ENCODE peak calls at places on chromosomes 3 and 15, in five cellular contexts. One of them, this sample, is unnamed.

GRCh38 chr15:69035205-69035917 is 20.9 kb downstream of the NOX5 start:
- DNase-seq in iris pigment epithelial cell: no peak
- DNase-seq in MG63: no peak
- DNase-seq in NCI-H460: no peak
- DNase-seq in GM12892: no peak
- DNase-seq in this sample: no peak

GRCh38 chr3:125011941-125012340 is 43.9 kb downstream of the HEG1 start:
- DNase-seq in iris pigment epithelial cell: peak
- DNase-seq in MG63: peak
- DNase-seq in NCI-H460: no peak
- DNase-seq in GM12892: no peak
- DNase-seq in this sample: no peak

GRCh38 chr15:26178821-26179220 is 315.7 kb upstream of the ATP10A start:
- DNase-seq in iris pigment epithelial cell: no peak
- DNase-seq in MG63: no peak
- DNase-seq in NCI-H460: no peak
- DNase-seq in GM12892: no peak
- DNase-seq in this sample: no peak

GRCh38 chr15:83977992-83978391 is 257.6 kb upstream of the GOLGA6L4 start:
- DNase-seq in iris pigment epithelial cell: no peak
- DNase-seq in MG63: peak
- DNase-seq in NCI-H460: no peak
- DNase-seq in GM12892: no peak
- DNase-seq in this sample: no peak

GRCh38 chr3:18237251-18238005 is 187.7 kb downstream of the SATB1 start:
- DNase-seq in iris pigment epithelial cell: peak
- DNase-seq in MG63: no peak
- DNase-seq in NCI-H460: no peak
- DNase-seq in GM12892: no peak
- DNase-seq in this sample: no peak

GRCh38 chr3:40185029-40185695 is 124.3 kb upstream of the EIF1B start:
- DNase-seq in iris pigment epithelial cell: no peak
- DNase-seq in MG63: no peak
- DNase-seq in NCI-H460: no peak
- DNase-seq in GM12892: no peak
- DNase-seq in this sample: no peak

GRCh38 chr3:10594915-10595314 is 89.5 kb upstream of the ATP2B2 start:
- DNase-seq in iris pigment epithelial cell: peak
- DNase-seq in MG63: peak
- DNase-seq in NCI-H460: peak
- DNase-seq in GM12892: peak
- DNase-seq in this sample: peak

GRCh38 chr3:186254676-186255665 is 107.1 kb downstream of the DGKG start:
- DNase-seq in iris pigment epithelial cell: no peak
- DNase-seq in MG63: no peak
- DNase-seq in NCI-H460: no peak
- DNase-seq in GM12892: peak
- DNase-seq in this sample: no peak

GRCh38 chr15:92232317-92232716 is 161.4 kb upstream of the ST8SIA2 start:
- DNase-seq in iris pigment epithelial cell: no peak
- DNase-seq in MG63: no peak
- DNase-seq in NCI-H460: no peak
- DNase-seq in GM12892: no peak
- DNase-seq in this sample: no peak

GRCh38 chr3:9179826-9180763 is 69.4 kb downstream of the SRGAP3 start:
- DNase-seq in iris pigment epithelial cell: no peak
- DNase-seq in MG63: no peak
- DNase-seq in NCI-H460: no peak
- DNase-seq in GM12892: no peak
- DNase-seq in this sample: peak

GRCh38 chr3:19357947-19358346 is 209.6 kb downstream of the KCNH8 start:
- DNase-seq in iris pigment epithelial cell: no peak
- DNase-seq in MG63: no peak
- DNase-seq in NCI-H460: no peak
- DNase-seq in GM12892: no peak
- DNase-seq in this sample: no peak

GRCh38 chr15:56248276-56248675 is 4.6 kb upstream of the RFX7 start:
- DNase-seq in iris pigment epithelial cell: no peak
- DNase-seq in MG63: no peak
- DNase-seq in NCI-H460: no peak
- DNase-seq in GM12892: no peak
- DNase-seq in this sample: no peak

GRCh38 chr15:88897456-88898194 is 2.3 kb upstream of the HAPLN3 start:
- DNase-seq in iris pigment epithelial cell: peak
- DNase-seq in MG63: peak
- DNase-seq in NCI-H460: peak
- DNase-seq in GM12892: no peak
- DNase-seq in this sample: no peak

GRCh38 chr3:17891139-17891850 is 148.9 kb upstream of the TBC1D5 start:
- DNase-seq in iris pigment epithelial cell: peak
- DNase-seq in MG63: no peak
- DNase-seq in NCI-H460: no peak
- DNase-seq in GM12892: no peak
- DNase-seq in this sample: no peak

GRCh38 chr15:78880828-78881227 is 8.1 kb downstream of the MORF4L1 start:
- DNase-seq in iris pigment epithelial cell: peak
- DNase-seq in MG63: no peak
- DNase-seq in NCI-H460: no peak
- DNase-seq in GM12892: no peak
- DNase-seq in this sample: no peak

GRCh38 chr3:39361252-39361927 is 21.8 kb upstream of the SLC25A38 start:
- DNase-seq in iris pigment epithelial cell: no peak
- DNase-seq in MG63: no peak
- DNase-seq in NCI-H460: no peak
- DNase-seq in GM12892: no peak
- DNase-seq in this sample: peak

GRCh38 chr15:66598095-66598815 is 32.5 kb upstream of the LCTL start:
- DNase-seq in iris pigment epithelial cell: no peak
- DNase-seq in MG63: no peak
- DNase-seq in NCI-H460: no peak
- DNase-seq in GM12892: no peak
- DNase-seq in this sample: no peak

GRCh38 chr3:27532931-27533607 is 48.9 kb upstream of the SLC4A7 start:
- DNase-seq in iris pigment epithelial cell: peak
- DNase-seq in MG63: no peak
- DNase-seq in NCI-H460: no peak
- DNase-seq in GM12892: no peak
- DNase-seq in this sample: no peak

GRCh38 chr15:70559223-70559823 is 204.0 kb downstream of the UACA start:
- DNase-seq in iris pigment epithelial cell: peak
- DNase-seq in MG63: no peak
- DNase-seq in NCI-H460: no peak
- DNase-seq in GM12892: no peak
- DNase-seq in this sample: peak

GRCh38 chr3:37967252-37967881 is 23.2 kb upstream of the VILL start:
- DNase-seq in iris pigment epithelial cell: peak
- DNase-seq in MG63: peak
- DNase-seq in NCI-H460: peak
- DNase-seq in GM12892: peak
- DNase-seq in this sample: peak

GRCh38 chr3:11774296-11774877 is 72.3 kb downstream of the TAMM41 start:
- DNase-seq in iris pigment epithelial cell: peak
- DNase-seq in MG63: peak
- DNase-seq in NCI-H460: peak
- DNase-seq in GM12892: no peak
- DNase-seq in this sample: no peak

GRCh38 chr3:126540946-126541627 is 17.1 kb downstream of the CHST13 start:
- DNase-seq in iris pigment epithelial cell: no peak
- DNase-seq in MG63: no peak
- DNase-seq in NCI-H460: no peak
- DNase-seq in GM12892: no peak
- DNase-seq in this sample: peak

GRCh38 chr3:19149388-19149787 is 1.1 kb downstream of the KCNH8 start:
- DNase-seq in iris pigment epithelial cell: peak
- DNase-seq in MG63: peak
- DNase-seq in NCI-H460: peak
- DNase-seq in GM12892: no peak
- DNase-seq in this sample: peak

GRCh38 chr15:50256188-50257041 is 9.1 kb downstream of the HDC start:
- DNase-seq in iris pigment epithelial cell: peak
- DNase-seq in MG63: peak
- DNase-seq in NCI-H460: no peak
- DNase-seq in GM12892: no peak
- DNase-seq in this sample: no peak

GRCh38 chr15:52717924-52718323 is 38.7 kb upstream of the ATOSA start:
- DNase-seq in iris pigment epithelial cell: no peak
- DNase-seq in MG63: no peak
- DNase-seq in NCI-H460: no peak
- DNase-seq in GM12892: no peak
- DNase-seq in this sample: no peak

GRCh38 chr3:166593776-166594175 is 756.6 kb upstream of the BCHE start:
- DNase-seq in iris pigment epithelial cell: no peak
- DNase-seq in MG63: no peak
- DNase-seq in NCI-H460: no peak
- DNase-seq in GM12892: no peak
- DNase-seq in this sample: no peak

GRCh38 chr3:143786229-143787199 is 61.8 kb downstream of the SLC9A9 start:
- DNase-seq in iris pigment epithelial cell: peak
- DNase-seq in MG63: peak
- DNase-seq in NCI-H460: no peak
- DNase-seq in GM12892: no peak
- DNase-seq in this sample: no peak

GRCh38 chr15:90859234-90860131 is 8.9 kb upstream of the FURIN start:
- DNase-seq in iris pigment epithelial cell: no peak
- DNase-seq in MG63: no peak
- DNase-seq in NCI-H460: no peak
- DNase-seq in GM12892: no peak
- DNase-seq in this sample: no peak

GRCh38 chr3:105353485-105354161 is 13.1 kb upstream of the ALCAM start:
- DNase-seq in iris pigment epithelial cell: peak
- DNase-seq in MG63: no peak
- DNase-seq in NCI-H460: no peak
- DNase-seq in GM12892: no peak
- DNase-seq in this sample: no peak

GRCh38 chr15:26260517-26261133 is 397.5 kb upstream of the ATP10A start:
- DNase-seq in iris pigment epithelial cell: peak
- DNase-seq in MG63: peak
- DNase-seq in NCI-H460: no peak
- DNase-seq in GM12892: no peak
- DNase-seq in this sample: no peak